ENCODE peak calls at places on chromosomes 16 and 17, in ten cellular contexts. F is cardiac muscle cell, V is hepatocyte, U is stomach, I is astrocyte of the spinal cord, P is RWPE1, X is PC-9, M is IMR-90, H is transverse colon, B is psoas muscle. T is an unnamed sample.

GRCh38 chr16:19380316-19380715 is 37.4 kb upstream of the TMC5 start:
- DNase-seq in X (no peak), P (no peak), V (no peak), M (no peak), U (no peak), F (no peak), I (no peak), B (no peak), H (no peak), T (no peak)

GRCh38 chr16:58022601-58023371 is 2.8 kb upstream of the MMP15 start:
- DNase-seq in H (peak), B (peak), X (no peak), U (peak), F (peak), P (peak), M (peak), I (peak), V (peak), T (peak)

GRCh38 chr17:40562841-40563370 is 2.4 kb downstream of the CCR7 start:
- DNase-seq in V (no peak), H (no peak), U (no peak), M (no peak), I (no peak), X (no peak), F (no peak), P (no peak), B (no peak), T (no peak)

GRCh38 chr17:60390223-60390622 is 1.7 kb downstream of the USP32 start:
- DNase-seq in V (peak), I (peak), M (peak), X (no peak), U (no peak), P (peak), F (peak), B (no peak), H (no peak), T (peak)

GRCh38 chr16:46638947-46639925 is 18.1 kb upstream of the SHCBP1 start:
- DNase-seq in P (no peak), I (peak), H (no peak), F (peak), B (no peak), M (peak), U (no peak), V (no peak), X (no peak), T (peak)

GRCh38 chr16:68752602-68753001 is 15.5 kb downstream of the CDH1 start:
- DNase-seq in F (no peak), P (no peak), H (peak), V (peak), U (no peak), B (no peak), I (no peak), X (no peak), M (no peak), T (no peak)

GRCh38 chr16:31505483-31505882 is 2.7 kb downstream of the RUSF1 start:
- DNase-seq in I (no peak), M (no peak), X (no peak), H (no peak), U (no peak), P (no peak), F (no peak), B (no peak), V (no peak), T (no peak)

GRCh38 chr17:63972796-63973195 is at the start of gene SCN4A:
- DNase-seq in X (no peak), U (no peak), F (no peak), P (no peak), V (no peak), I (no peak), M (no peak), H (no peak), B (peak), T (no peak)

GRCh38 chr17:40850287-40850972 is 16.6 kb downstream of the KRT12 start:
- DNase-seq in H (no peak), V (no peak), B (no peak), X (no peak), I (no peak), U (no peak), P (peak), F (no peak), M (peak), T (no peak)

GRCh38 chr17:35243459-35244204 is 760 bp downstream of the SLFN5 start:
- DNase-seq in B (peak), F (peak), I (peak), X (peak), V (peak), M (peak), U (peak), H (peak), P (peak), T (peak)

GRCh38 chr17:44078412-44078811 is 7.9 kb downstream of the G6PC3 start:
- DNase-seq in F (no peak), M (no peak), U (no peak), P (no peak), V (no peak), B (no peak), H (no peak), X (no peak), I (no peak), T (no peak)

GRCh38 chr16:69769404-69769803 is 7.3 kb downstream of the WWP2 start:
- DNase-seq in X (no peak), U (no peak), B (no peak), V (no peak), I (no peak), H (no peak), M (no peak), P (no peak), F (no peak), T (no peak)

GRCh38 chr17:19533718-19534561 is at the start of gene SLC47A1:
- DNase-seq in F (peak), B (peak), V (peak), H (peak), P (peak), X (peak), M (no peak), U (no peak), I (peak), T (no peak)

GRCh38 chr16:53456625-53457024 is 22.4 kb downstream of the RBL2 start:
- DNase-seq in P (no peak), I (no peak), V (no peak), B (no peak), H (no peak), X (no peak), F (no peak), M (no peak), U (no peak), T (no peak)

GRCh38 chr16:75289189-75289588 is 37.8 kb upstream of the BCAR1 start:
- DNase-seq in H (no peak), P (no peak), F (peak), U (no peak), M (peak), B (no peak), X (no peak), V (no peak), I (peak), T (peak)

GRCh38 chr17:14341866-14342265 is 41.0 kb downstream of the HS3ST3B1 start:
- DNase-seq in I (no peak), U (no peak), M (no peak), H (no peak), V (no peak), P (no peak), B (no peak), X (no peak), F (peak), T (no peak)

GRCh38 chr17:15307686-15308085 is 33.7 kb downstream of the TEKT3 start:
- DNase-seq in V (no peak), I (no peak), X (no peak), F (peak), B (peak), U (no peak), M (peak), P (no peak), H (peak), T (no peak)

GRCh38 chr17:64216030-64216384 is 47.1 kb downstream of the TEX2 start:
- DNase-seq in I (peak), V (no peak), B (no peak), H (no peak), X (no peak), F (peak), U (no peak), M (peak), P (no peak), T (peak)

GRCh38 chr16:66948034-66948821 is 12.8 kb upstream of the CES3 start:
- DNase-seq in F (no peak), I (no peak), H (peak), U (peak), P (peak), M (no peak), V (no peak), X (no peak), B (peak), T (no peak)

GRCh38 chr16:66416136-66416535 is 11.0 kb upstream of the BEAN1 start:
- DNase-seq in B (no peak), X (no peak), F (no peak), M (no peak), U (no peak), V (no peak), I (no peak), H (no peak), P (no peak), T (peak)

GRCh38 chr16:19766554-19766884 is 48.4 kb downstream of the IQCK start:
- DNase-seq in I (no peak), X (no peak), H (no peak), U (no peak), M (no peak), F (no peak), V (no peak), P (no peak), B (no peak), T (no peak)

GRCh38 chr17:72416905-72417304 is 296.1 kb downstream of the SOX9 start:
- DNase-seq in M (no peak), H (no peak), V (no peak), P (no peak), I (no peak), U (no peak), X (no peak), B (no peak), F (no peak), T (no peak)

GRCh38 chr16:68499011-68499410 is 40.1 kb upstream of the ZFP90 start:
- DNase-seq in X (no peak), B (no peak), H (no peak), F (peak), I (no peak), U (no peak), P (no peak), M (no peak), V (no peak), T (no peak)

GRCh38 chr17:63696381-63696961 is 3.5 kb downstream of the LIMD2 start:
- DNase-seq in V (no peak), B (no peak), F (peak), M (no peak), P (no peak), H (peak), I (peak), U (peak), X (no peak), T (peak)

GRCh38 chr17:83195330-83196087 is 116.1 kb downstream of the METRNL start:
- DNase-seq in P (peak), X (peak), H (no peak), I (peak), B (peak), M (no peak), U (peak), F (peak), V (no peak), T (no peak)

GRCh38 chr16:77564791-77565390 is 130.1 kb upstream of the ADAMTS18 start:
- DNase-seq in F (peak), P (no peak), X (no peak), H (no peak), B (no peak), I (peak), M (peak), U (no peak), V (no peak), T (no peak)

GRCh38 chr16:22337045-22337444 is 37.4 kb downstream of the CDR2 start:
- DNase-seq in P (no peak), X (no peak), B (no peak), H (no peak), M (no peak), U (no peak), V (no peak), I (no peak), F (no peak), T (no peak)

GRCh38 chr17:45307290-45308015 is 9.4 kb downstream of the MAP3K14 start:
- DNase-seq in H (no peak), X (no peak), U (no peak), M (peak), F (peak), P (peak), V (no peak), B (no peak), I (peak), T (peak)

GRCh38 chr16:73226675-73227074 is 178.7 kb upstream of the ZFHX3 start:
- DNase-seq in X (no peak), B (no peak), I (no peak), V (no peak), P (no peak), F (no peak), H (no peak), M (no peak), U (no peak), T (no peak)

GRCh38 chr17:42853004-42853403 is 2.0 kb downstream of the AOC3 start:
- DNase-seq in P (no peak), F (no peak), V (no peak), X (no peak), M (no peak), B (no peak), I (no peak), U (no peak), H (no peak), T (no peak)

GRCh38 chr17:27914382-27914781 is 21.2 kb upstream of the LYRM9 start:
- DNase-seq in X (no peak), V (no peak), B (no peak), F (no peak), P (no peak), I (no peak), U (no peak), H (no peak), M (no peak), T (no peak)

GRCh38 chr17:27915715-27916114 is 22.6 kb upstream of the LYRM9 start:
- DNase-seq in X (no peak), M (no peak), U (no peak), V (no peak), I (no peak), H (no peak), P (no peak), F (no peak), B (no peak), T (no peak)

GRCh38 chr17:27917000-27917399 is 23.8 kb upstream of the LYRM9 start:
- DNase-seq in H (no peak), B (no peak), M (no peak), U (no peak), V (no peak), F (no peak), X (no peak), P (no peak), I (no peak), T (no peak)

GRCh38 chr17:27907976-27908558 is 14.9 kb upstream of the LYRM9 start:
- DNase-seq in P (no peak), B (no peak), U (no peak), V (no peak), H (no peak), F (no peak), M (no peak), I (no peak), X (no peak), T (no peak)

GRCh38 chr17:27912989-27913388 is 19.8 kb upstream of the LYRM9 start:
- DNase-seq in I (no peak), F (no peak), H (no peak), V (no peak), U (no peak), B (no peak), P (no peak), X (no peak), M (no peak), T (no peak)
- TF ChIP-seq CTCF in I (no peak), F (no peak), H (no peak), V (no peak), U (no peak), B (no peak), P (no peak), X (no peak), M (no peak), T (no peak)

GRCh38 chr17:80992077-80992947 is 671 bp downstream of the CHMP6 start:
- DNase-seq in V (peak), B (no peak), I (no peak), H (peak), F (no peak), X (no peak), M (no peak), U (no peak), P (no peak), T (no peak)

GRCh38 chr17:80990921-80991644 is 558 bp upstream of the CHMP6 start:
- DNase-seq in P (no peak), U (no peak), X (no peak), B (no peak), H (no peak), I (no peak), F (no peak), V (no peak), M (no peak), T (no peak)

GRCh38 chr17:80992948-80993624 is 1.4 kb downstream of the CHMP6 start:
- DNase-seq in F (no peak), X (no peak), V (peak), H (no peak), U (no peak), B (no peak), M (no peak), I (no peak), P (no peak), T (no peak)

GRCh38 chr17:80989586-80989913 is 2.1 kb upstream of the CHMP6 start:
- DNase-seq in M (no peak), X (no peak), V (no peak), B (no peak), H (no peak), P (no peak), F (no peak), U (no peak), I (no peak), T (no peak)

DNA sequence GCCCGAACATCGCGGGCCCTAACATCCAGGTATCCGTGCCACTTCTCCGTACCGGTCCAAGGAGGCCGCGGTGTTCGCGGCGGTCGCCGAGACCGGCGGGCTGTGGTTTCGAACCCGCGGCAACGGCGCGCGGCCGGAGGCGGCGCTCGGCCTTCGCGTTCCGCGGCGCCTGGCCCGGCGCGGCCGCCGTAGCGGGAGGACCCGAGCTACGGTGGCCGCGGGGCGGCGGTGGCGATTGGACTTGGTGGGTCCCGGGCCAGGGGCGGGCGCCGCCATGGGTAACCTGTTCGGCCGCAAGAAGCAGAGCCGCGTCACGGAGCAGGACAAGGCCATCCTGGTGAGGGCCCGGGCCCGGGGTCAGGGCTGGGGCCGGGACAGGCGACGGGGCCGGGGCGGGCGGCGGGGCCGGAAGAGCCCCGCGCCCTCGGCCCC is at the start of gene CHMP6:
- DNase-seq in X (peak), H (peak), M (peak), V (peak), P (peak), I (peak), U (peak), B (peak), F (peak), T (peak)
- TF ChIP-seq CTCF in X (peak), H (peak), M (peak), V (no peak), P (peak), I (no peak), U (peak), B (peak), F (no peak), T (peak)

DNA sequence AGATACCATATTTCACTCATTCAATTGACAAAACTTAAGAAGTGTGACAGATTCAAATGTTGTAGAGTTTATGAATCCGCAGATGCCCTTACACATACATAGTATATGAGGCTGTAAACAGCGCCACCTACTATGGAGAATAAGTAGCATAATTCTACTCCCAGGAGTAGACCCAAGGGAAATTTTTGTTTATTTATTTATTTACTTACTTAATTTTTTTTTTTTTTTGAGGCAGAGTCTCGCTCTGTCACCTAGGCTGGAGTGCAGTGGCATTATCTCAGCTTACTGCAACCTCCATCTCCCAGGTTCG is 35.5 kb downstream of the GAN start:
- DNase-seq in B (no peak), V (no peak), F (peak), U (no peak), I (no peak), P (no peak), X (no peak), H (no peak), M (peak), T (no peak)
- TF ChIP-seq CTCF in B (no peak), V (peak), F (peak), U (peak), I (peak), P (no peak), X (peak), H (peak), M (peak), T (peak)

GRCh38 chr16:85488414-85488813 is 124.7 kb upstream of the GSE1 start:
- DNase-seq in P (no peak), M (no peak), H (no peak), B (no peak), X (no peak), U (no peak), V (no peak), I (no peak), F (no peak), T (no peak)

GRCh38 chr16:85491798-85492616 is 121.1 kb upstream of the GSE1 start:
- DNase-seq in V (peak), P (peak), I (no peak), U (peak), X (peak), B (peak), H (peak), F (no peak), M (no peak), T (peak)

GRCh38 chr16:85490407-85490806 is 122.7 kb upstream of the GSE1 start:
- DNase-seq in I (no peak), U (no peak), H (no peak), M (no peak), F (no peak), P (no peak), X (no peak), B (no peak), V (no peak), T (no peak)

GRCh38 chr16:85492617-85492957 is 120.5 kb upstream of the GSE1 start:
- DNase-seq in B (no peak), V (no peak), H (no peak), X (no peak), U (no peak), I (no peak), P (no peak), M (no peak), F (no peak), T (no peak)

DNA sequence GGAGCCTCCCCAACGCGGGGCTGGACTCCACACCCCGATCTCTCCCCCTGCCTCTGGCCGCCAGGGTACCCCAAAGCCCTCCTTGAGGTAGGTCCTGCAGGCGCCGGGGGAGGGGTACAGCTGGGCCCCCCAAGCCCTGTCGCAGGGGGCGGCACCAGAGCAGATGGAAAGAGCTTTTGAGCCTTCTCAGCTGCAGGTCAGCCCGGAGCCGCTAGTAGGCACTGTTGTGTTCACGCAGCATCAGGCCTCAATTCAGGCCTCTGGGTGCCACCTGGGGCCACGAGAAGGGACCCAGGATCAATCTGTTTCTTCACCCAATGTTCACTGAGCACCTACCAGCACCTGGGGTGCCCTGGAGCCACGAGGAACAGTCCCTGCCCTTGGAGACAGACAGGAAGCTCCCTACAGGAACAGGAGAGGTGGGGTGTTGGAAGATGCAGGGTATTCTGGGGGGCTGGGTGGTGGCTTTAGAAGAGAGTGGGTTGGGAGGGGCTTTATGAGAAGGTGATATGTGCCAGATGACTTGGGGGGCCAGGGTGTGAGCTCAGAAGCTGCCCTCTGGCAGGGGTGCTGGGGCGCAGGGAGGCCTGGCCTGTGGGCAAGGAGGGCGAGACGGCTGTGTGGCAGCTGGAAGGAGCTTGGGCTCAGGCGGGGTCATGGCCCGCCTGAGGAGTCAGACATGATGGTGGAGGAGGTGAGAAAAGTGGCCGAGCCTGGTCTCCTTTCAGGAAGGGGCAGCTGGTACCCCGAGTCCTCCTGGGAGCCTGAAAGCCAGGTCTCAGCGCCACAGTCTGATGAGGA is 122.0 kb upstream of the GSE1 start:
- DNase-seq in X (no peak), B (no peak), H (peak), I (no peak), P (no peak), V (peak), F (peak), U (peak), M (no peak), T (no peak)
- TF ChIP-seq CTCF in X (peak), B (peak), H (peak), I (peak), P (peak), V (peak), F (peak), U (peak), M (peak), T (no peak)

T was measured in HFFc6.